ENCODE peak calls at places on chromosomes 5 and 9, in eight cellular contexts. Z, P, S, G, I, X, T and O are unnamed samples.

GRCh38 chr5:10248378-10249260 is 1.1 kb downstream of the ATPSCKMT start:
- DNase-seq in Z (no peak), I (no peak), G (no peak), S (no peak), X (no peak), T (no peak), P (no peak), O (no peak)

GRCh38 chr5:100838048-100838473 is 65.0 kb downstream of the ST8SIA4 start:
- DNase-seq in T (no peak), X (no peak), Z (no peak), I (no peak), S (no peak), P (no peak), G (no peak), O (no peak)

GRCh38 chr5:91591076-91591475 is 208.0 kb upstream of the ARRDC3 start:
- DNase-seq in S (no peak), Z (no peak), T (no peak), X (no peak), I (no peak), G (no peak), P (no peak), O (no peak)

GRCh38 chr5:143401846-143402463 is 1.5 kb downstream of the NR3C1 start:
- DNase-seq in Z (peak; percentile 9), S (no peak), G (no peak), I (no peak), P (no peak), T (no peak), X (no peak), O (no peak)

GRCh38 chr5:123180178-123180577 is 91.1 kb downstream of the PRDM6 start:
- DNase-seq in I (no peak), T (no peak), Z (no peak), S (no peak), X (no peak), P (no peak), G (peak; percentile 86), O (no peak)

GRCh38 chr5:8650197-8650596 is 781.2 kb downstream of the MTRR start:
- DNase-seq in G (no peak), I (no peak), S (no peak), T (no peak), P (no peak), X (no peak), Z (no peak), O (no peak)

GRCh38 chr9:6106576-6107339 is 91.3 kb upstream of the RANBP6 start:
- DNase-seq in P (no peak), X (peak; percentile 70), S (no peak), I (no peak), Z (peak; percentile 35), G (no peak), T (no peak), O (no peak)

GRCh38 chr5:10913846-10914245 is 152.8 kb upstream of the DAP start:
- DNase-seq in I (no peak), P (no peak), Z (peak; percentile 75), T (no peak), S (no peak), G (no peak), X (no peak), O (no peak)

GRCh38 chr5:158414780-158415179 is 555.8 kb upstream of the CLINT1 start:
- DNase-seq in X (no peak), G (no peak), T (no peak), I (no peak), S (no peak), Z (peak; percentile 20), P (no peak), O (no peak)

GRCh38 chr9:91908746-91909145 is 41.3 kb downstream of the ROR2 start:
- DNase-seq in S (peak; percentile 42), I (no peak), X (no peak), G (no peak), T (no peak), P (no peak), Z (no peak), O (no peak)

GRCh38 chr9:96222132-96222531 is 79.8 kb downstream of the HSD17B3 start:
- DNase-seq in Z (peak; percentile 40), I (no peak), X (no peak), P (no peak), T (no peak), S (no peak), G (no peak), O (no peak)

GRCh38 chr5:99058466-99058865 is 129.7 kb upstream of the CHD1 start:
- DNase-seq in Z (no peak), S (no peak), I (no peak), T (no peak), G (no peak), X (no peak), P (no peak), O (no peak)

GRCh38 chr9:89375181-89375760 is 57.0 kb downstream of the SECISBP2 start:
- DNase-seq in Z (no peak), G (no peak), I (no peak), S (no peak), X (no peak), T (no peak), P (no peak), O (no peak)

GRCh38 chr9:93669116-93669957 is 93.0 kb downstream of the PHF2 start:
- DNase-seq in S (peak; percentile 82), Z (peak; percentile 45), I (peak; percentile 11), X (no peak), G (peak; percentile 61), P (peak; percentile 5), T (no peak), O (no peak)

GRCh38 chr5:86684222-86684621 is 66.5 kb downstream of the COX7C start:
- DNase-seq in G (no peak), Z (no peak), P (no peak), X (no peak), S (no peak), I (no peak), T (no peak), O (no peak)

GRCh38 chr9:111925784-111926183 is 29.2 kb downstream of the UGCG start:
- DNase-seq in P (no peak), G (no peak), I (no peak), T (no peak), X (no peak), Z (no peak), S (no peak), O (no peak)

GRCh38 chr9:137280478-137281344 is 3.2 kb downstream of the TOR4A start:
- DNase-seq in Z (no peak), X (peak; percentile 71), G (no peak), S (no peak), I (no peak), T (peak; percentile 42), P (no peak), O (peak; percentile 35)